ENCODE peak calls at places on chromosomes 13 and 19, in five cellular contexts. One of them, this sample, is unnamed.

GRCh38 chr13:114079601-114080536 is 52.6 kb downstream of the RASA3 start:
- DNase-seq in adrenal gland: peak
- DNase-seq in cardiac fibroblast: no peak
- DNase-seq in astrocyte of the spinal cord: no peak
- DNase-seq in neural crest cell: no peak
- DNase-seq in this sample: no peak

GRCh38 chr19:9130965-9131364 is 4.2 kb upstream of the OR7G3 start:
- DNase-seq in astrocyte of the spinal cord: no peak
- DNase-seq in adrenal gland: no peak
- DNase-seq in neural crest cell: no peak
- DNase-seq in cardiac fibroblast: no peak
- DNase-seq in this sample: no peak

GRCh38 chr19:30587869-30588268 is 215.7 kb downstream of the ZNF536 start:
- DNase-seq in astrocyte of the spinal cord: no peak
- DNase-seq in neural crest cell: no peak
- DNase-seq in cardiac fibroblast: no peak
- DNase-seq in adrenal gland: no peak
- DNase-seq in this sample: no peak

GRCh38 chr13:25192489-25192888 is 20.4 kb upstream of the AMER2 start:
- DNase-seq in neural crest cell: no peak
- DNase-seq in cardiac fibroblast: no peak
- DNase-seq in adrenal gland: no peak
- DNase-seq in astrocyte of the spinal cord: no peak
- DNase-seq in this sample: no peak

GRCh38 chr13:87035538-87035937 is 635.6 kb upstream of the SLITRK5 start:
- DNase-seq in adrenal gland: no peak
- DNase-seq in neural crest cell: no peak
- DNase-seq in astrocyte of the spinal cord: no peak
- DNase-seq in cardiac fibroblast: no peak
- DNase-seq in this sample: no peak

GRCh38 chr19:1373042-1373533 is 10.6 kb upstream of the NDUFS7 start:
- DNase-seq in astrocyte of the spinal cord: no peak
- DNase-seq in cardiac fibroblast: no peak
- DNase-seq in adrenal gland: no peak
- DNase-seq in neural crest cell: no peak
- DNase-seq in this sample: no peak

GRCh38 chr19:48558018-48558684 is 6.2 kb downstream of the SULT2B1 start:
- DNase-seq in adrenal gland: peak
- DNase-seq in neural crest cell: no peak
- DNase-seq in astrocyte of the spinal cord: peak
- DNase-seq in cardiac fibroblast: peak
- DNase-seq in this sample: peak

GRCh38 chr19:49559928-49560327 is 20.4 kb downstream of the NOSIP start:
- DNase-seq in adrenal gland: no peak
- DNase-seq in neural crest cell: no peak
- DNase-seq in cardiac fibroblast: no peak
- DNase-seq in astrocyte of the spinal cord: no peak
- DNase-seq in this sample: no peak

GRCh38 chr19:31260171-31260933 is 88.9 kb downstream of the TSHZ3 start:
- DNase-seq in adrenal gland: no peak
- DNase-seq in neural crest cell: no peak
- DNase-seq in astrocyte of the spinal cord: no peak
- DNase-seq in cardiac fibroblast: peak
- DNase-seq in this sample: no peak

GRCh38 chr13:48975926-48976676 is 389 bp downstream of the FNDC3A start:
- DNase-seq in neural crest cell: peak
- DNase-seq in astrocyte of the spinal cord: peak
- DNase-seq in adrenal gland: peak
- DNase-seq in cardiac fibroblast: peak
- DNase-seq in this sample: peak

GRCh38 chr13:85363504-85363903 is 435.7 kb downstream of the SLITRK6 start:
- DNase-seq in neural crest cell: no peak
- DNase-seq in adrenal gland: no peak
- DNase-seq in cardiac fibroblast: no peak
- DNase-seq in astrocyte of the spinal cord: no peak
- DNase-seq in this sample: no peak

GRCh38 chr13:30832845-30833332 is 73.2 kb upstream of the MEDAG start:
- DNase-seq in adrenal gland: peak
- DNase-seq in astrocyte of the spinal cord: peak
- DNase-seq in cardiac fibroblast: peak
- DNase-seq in neural crest cell: no peak
- DNase-seq in this sample: peak

GRCh38 chr19:3125900-3126524 is 9.8 kb upstream of the GNA15 start:
- DNase-seq in adrenal gland: peak
- DNase-seq in astrocyte of the spinal cord: no peak
- DNase-seq in cardiac fibroblast: peak
- DNase-seq in neural crest cell: peak
- DNase-seq in this sample: peak

GRCh38 chr19:4064073-4064550 is 2.6 kb downstream of the ZBTB7A start:
- DNase-seq in cardiac fibroblast: peak
- DNase-seq in astrocyte of the spinal cord: peak
- DNase-seq in neural crest cell: no peak
- DNase-seq in adrenal gland: peak
- DNase-seq in this sample: peak

GRCh38 chr19:37855098-37855497 is 51.3 kb downstream of the WDR87 start:
- DNase-seq in adrenal gland: no peak
- DNase-seq in cardiac fibroblast: peak
- DNase-seq in astrocyte of the spinal cord: peak
- DNase-seq in neural crest cell: no peak
- DNase-seq in this sample: peak

GRCh38 chr13:94123543-94123942 is 355.9 kb downstream of the DCT start:
- DNase-seq in cardiac fibroblast: no peak
- DNase-seq in neural crest cell: no peak
- DNase-seq in astrocyte of the spinal cord: no peak
- DNase-seq in adrenal gland: no peak
- DNase-seq in this sample: no peak

GRCh38 chr13:47539317-47539716 is 461.8 kb downstream of the SUCLA2 start:
- DNase-seq in cardiac fibroblast: no peak
- DNase-seq in neural crest cell: no peak
- DNase-seq in astrocyte of the spinal cord: no peak
- DNase-seq in adrenal gland: no peak
- DNase-seq in this sample: no peak

GRCh38 chr19:56347163-56347778 is 32.6 kb upstream of the ZSCAN5A start:
- DNase-seq in astrocyte of the spinal cord: no peak
- DNase-seq in adrenal gland: no peak
- DNase-seq in cardiac fibroblast: no peak
- DNase-seq in neural crest cell: no peak
- DNase-seq in this sample: no peak

GRCh38 chr19:38684078-38684861 is 36.8 kb downstream of the ACTN4 start:
- DNase-seq in astrocyte of the spinal cord: peak
- DNase-seq in adrenal gland: peak
- DNase-seq in cardiac fibroblast: peak
- DNase-seq in neural crest cell: no peak
- DNase-seq in this sample: peak

GRCh38 chr19:18672044-18672451 is 11.4 kb upstream of the CRTC1 start:
- DNase-seq in neural crest cell: no peak
- DNase-seq in adrenal gland: no peak
- DNase-seq in astrocyte of the spinal cord: no peak
- DNase-seq in cardiac fibroblast: no peak
- DNase-seq in this sample: no peak

GRCh38 chr19:14434157-14434501 is 1.0 kb downstream of the PKN1 start:
- DNase-seq in astrocyte of the spinal cord: no peak
- DNase-seq in neural crest cell: no peak
- DNase-seq in cardiac fibroblast: no peak
- DNase-seq in adrenal gland: peak
- DNase-seq in this sample: peak

GRCh38 chr13:84439108-84439507 is 556.8 kb upstream of the SLITRK1 start:
- DNase-seq in cardiac fibroblast: peak
- DNase-seq in astrocyte of the spinal cord: peak
- DNase-seq in adrenal gland: no peak
- DNase-seq in neural crest cell: no peak
- DNase-seq in this sample: no peak

GRCh38 chr19:55289117-55289796 is 5.5 kb downstream of the BRSK1 start:
- DNase-seq in astrocyte of the spinal cord: no peak
- DNase-seq in adrenal gland: no peak
- DNase-seq in neural crest cell: no peak
- DNase-seq in cardiac fibroblast: no peak
- DNase-seq in this sample: no peak

GRCh38 chr19:19656451-19657396 is 6.8 kb downstream of the ATP13A1 start:
- DNase-seq in cardiac fibroblast: no peak
- DNase-seq in neural crest cell: no peak
- DNase-seq in astrocyte of the spinal cord: no peak
- DNase-seq in adrenal gland: no peak
- DNase-seq in this sample: no peak

GRCh38 chr13:100149389-100149788 is 60.5 kb downstream of the PCCA start:
- DNase-seq in cardiac fibroblast: no peak
- DNase-seq in neural crest cell: no peak
- DNase-seq in adrenal gland: no peak
- DNase-seq in astrocyte of the spinal cord: no peak
- DNase-seq in this sample: no peak

GRCh38 chr19:49019242-49019932 is 2.5 kb upstream of the LHB start:
- DNase-seq in cardiac fibroblast: peak
- DNase-seq in astrocyte of the spinal cord: no peak
- DNase-seq in neural crest cell: peak
- DNase-seq in adrenal gland: peak
- DNase-seq in this sample: peak

GRCh38 chr13:38176664-38177063 is 173.0 kb upstream of the UFM1 start:
- DNase-seq in cardiac fibroblast: no peak
- DNase-seq in adrenal gland: no peak
- DNase-seq in neural crest cell: no peak
- DNase-seq in astrocyte of the spinal cord: no peak
- DNase-seq in this sample: no peak

GRCh38 chr13:38180670-38181069 is 169.0 kb upstream of the UFM1 start:
- DNase-seq in adrenal gland: no peak
- DNase-seq in astrocyte of the spinal cord: no peak
- DNase-seq in cardiac fibroblast: no peak
- DNase-seq in neural crest cell: no peak
- DNase-seq in this sample: no peak

DNA sequence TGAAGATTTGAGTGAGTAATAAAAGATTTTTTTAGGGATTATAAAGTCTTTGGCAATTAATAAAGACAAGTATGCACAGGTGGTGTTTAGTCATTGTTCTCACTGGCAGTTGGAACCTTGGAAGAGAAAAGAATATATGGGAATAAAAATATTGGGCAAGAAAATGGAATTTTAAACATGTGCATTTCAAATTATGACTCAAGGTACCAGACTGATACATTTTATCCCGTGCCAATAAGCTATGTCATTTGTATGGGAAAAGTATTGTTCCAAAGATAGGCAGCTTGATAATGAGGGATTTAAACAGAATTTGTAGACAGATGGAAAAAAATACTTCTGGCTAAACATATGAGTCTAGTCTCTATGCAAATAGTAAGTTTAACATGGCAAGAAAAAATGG is 169.6 kb upstream of the UFM1 start:
- DNase-seq in neural crest cell: no peak
- DNase-seq in adrenal gland: no peak
- DNase-seq in astrocyte of the spinal cord: peak
- DNase-seq in cardiac fibroblast: peak
- DNase-seq in this sample: no peak
- TF ChIP-seq CTCF in neural crest cell: no peak
- TF ChIP-seq CTCF in adrenal gland: no peak
- TF ChIP-seq CTCF in astrocyte of the spinal cord: no peak
- TF ChIP-seq CTCF in cardiac fibroblast: no peak
- TF ChIP-seq CTCF in this sample: no peak

GRCh38 chr19:8017808-8018207 is 12.4 kb upstream of the ELAVL1 start:
- DNase-seq in astrocyte of the spinal cord: no peak
- DNase-seq in neural crest cell: no peak
- DNase-seq in cardiac fibroblast: no peak
- DNase-seq in adrenal gland: no peak
- DNase-seq in this sample: no peak
- TF ChIP-seq CTCF in astrocyte of the spinal cord: no peak
- TF ChIP-seq CTCF in neural crest cell: peak
- TF ChIP-seq CTCF in cardiac fibroblast: no peak
- TF ChIP-seq CTCF in adrenal gland: no peak
- TF ChIP-seq CTCF in this sample: no peak

GRCh38 chr13:27960362-27961226 is 8.5 kb downstream of the CDX2 start:
- DNase-seq in astrocyte of the spinal cord: no peak
- DNase-seq in adrenal gland: no peak
- DNase-seq in cardiac fibroblast: peak
- DNase-seq in neural crest cell: peak
- DNase-seq in this sample: peak
- TF ChIP-seq CTCF in astrocyte of the spinal cord: peak
- TF ChIP-seq CTCF in adrenal gland: no peak
- TF ChIP-seq CTCF in cardiac fibroblast: peak
- TF ChIP-seq CTCF in neural crest cell: peak
- TF ChIP-seq CTCF in this sample: peak

GRCh38 chr13:44873486-44873885 is 115.8 kb downstream of the NUFIP1 start:
- DNase-seq in astrocyte of the spinal cord: no peak
- DNase-seq in adrenal gland: no peak
- DNase-seq in cardiac fibroblast: no peak
- DNase-seq in neural crest cell: no peak
- DNase-seq in this sample: peak

GRCh38 chr13:44870456-44870929 is 118.8 kb downstream of the NUFIP1 start:
- DNase-seq in cardiac fibroblast: no peak
- DNase-seq in astrocyte of the spinal cord: no peak
- DNase-seq in neural crest cell: no peak
- DNase-seq in adrenal gland: peak
- DNase-seq in this sample: peak

GRCh38 chr13:44874886-44875630 is 114.2 kb downstream of the NUFIP1 start:
- DNase-seq in adrenal gland: no peak
- DNase-seq in astrocyte of the spinal cord: peak
- DNase-seq in neural crest cell: no peak
- DNase-seq in cardiac fibroblast: no peak
- DNase-seq in this sample: no peak

GRCh38 chr13:44874176-44874575 is 115.1 kb downstream of the NUFIP1 start:
- DNase-seq in cardiac fibroblast: no peak
- DNase-seq in adrenal gland: no peak
- DNase-seq in neural crest cell: no peak
- DNase-seq in astrocyte of the spinal cord: no peak
- DNase-seq in this sample: no peak

GRCh38 chr13:44872751-44873150 is 116.5 kb downstream of the NUFIP1 start:
- DNase-seq in neural crest cell: no peak
- DNase-seq in adrenal gland: no peak
- DNase-seq in cardiac fibroblast: peak
- DNase-seq in astrocyte of the spinal cord: no peak
- DNase-seq in this sample: no peak
- TF ChIP-seq CTCF in neural crest cell: no peak
- TF ChIP-seq CTCF in adrenal gland: no peak
- TF ChIP-seq CTCF in cardiac fibroblast: no peak
- TF ChIP-seq CTCF in astrocyte of the spinal cord: no peak
- TF ChIP-seq CTCF in this sample: no peak

GRCh38 chr13:110274687-110275086 is 32.3 kb downstream of the COL4A1 start:
- DNase-seq in astrocyte of the spinal cord: no peak
- DNase-seq in adrenal gland: no peak
- DNase-seq in neural crest cell: no peak
- DNase-seq in cardiac fibroblast: no peak
- DNase-seq in this sample: peak
- TF ChIP-seq CTCF in astrocyte of the spinal cord: peak
- TF ChIP-seq CTCF in adrenal gland: no peak
- TF ChIP-seq CTCF in neural crest cell: no peak
- TF ChIP-seq CTCF in cardiac fibroblast: peak
- TF ChIP-seq CTCF in this sample: no peak